ENCODE peak calls at places on chromosomes 6 and 20, in five cellular contexts. G, H, M, C and A are unnamed samples.

GRCh38 chr6:34246563-34247391 is 2.0 kb downstream of the SMIM29 start:
- DNase-seq in M (no peak), C (peak), G (peak), H (no peak), A (peak)

GRCh38 chr20:61965606-61966491 is 99.8 kb downstream of the TAF4 start:
- DNase-seq in M (no peak), H (no peak), G (peak), C (peak), A (peak)

GRCh38 chr20:15547109-15547508 is 1026.1 kb downstream of the KIF16B start:
- DNase-seq in C (no peak), M (no peak), G (no peak), H (no peak), A (no peak)

GRCh38 chr6:45535933-45536332 is 158.2 kb upstream of the SUPT3H start:
- DNase-seq in G (no peak), H (no peak), C (no peak), M (no peak), A (no peak)

GRCh38 chr6:161001421-161001820 is 9.9 kb downstream of the MAP3K4 start:
- DNase-seq in H (no peak), C (peak), M (no peak), G (no peak), A (no peak)

GRCh38 chr6:106315765-106316375 is 9.7 kb downstream of the ATG5 start:
- DNase-seq in M (no peak), G (peak), H (no peak), C (no peak), A (no peak)

GRCh38 chr6:36765943-36766648 is 68.5 kb downstream of the RAB44 start:
- DNase-seq in C (peak), G (peak), H (no peak), M (peak), A (peak)

GRCh38 chr20:44157061-44157460 is 29.9 kb downstream of the JPH2 start:
- DNase-seq in H (no peak), G (no peak), C (no peak), M (no peak), A (no peak)

GRCh38 chr6:134787261-134787871 is 162.5 kb downstream of the ALDH8A1 start:
- DNase-seq in M (no peak), H (no peak), C (no peak), G (no peak), A (no peak)

GRCh38 chr6:84411060-84411629 is 183.7 kb upstream of the CEP162 start:
- DNase-seq in M (no peak), C (no peak), H (no peak), G (no peak), A (no peak)

GRCh38 chr20:61623451-61623850 is 371.4 kb downstream of the CDH4 start:
- DNase-seq in M (no peak), H (no peak), C (no peak), G (no peak), A (no peak)

GRCh38 chr6:164817662-164818061 is 491.7 kb downstream of the C6orf118 start:
- DNase-seq in M (no peak), H (no peak), G (no peak), C (no peak), A (no peak)

GRCh38 chr20:62952373-62953166 is at the start of gene SLC17A9:
- DNase-seq in G (no peak), M (no peak), C (peak), H (peak), A (peak)

GRCh38 chr6:115997990-115998585 is 62.6 kb downstream of the FRK start:
- DNase-seq in G (no peak), C (peak), M (no peak), H (no peak), A (no peak)

GRCh38 chr6:37190159-37190535 is 20.2 kb downstream of the PIM1 start:
- DNase-seq in M (no peak), G (no peak), H (no peak), C (no peak), A (no peak)

GRCh38 chr20:46228671-46229070 is 79.6 kb downstream of the CDH22 start:
- DNase-seq in H (no peak), C (no peak), M (no peak), G (no peak), A (no peak)

GRCh38 chr6:1278057-1278720 is 33.7 kb upstream of the FOXQ1 start:
- DNase-seq in M (no peak), G (no peak), C (peak), H (no peak), A (no peak)

GRCh38 chr6:109081516-109081915 is 13.1 kb downstream of the SESN1 start:
- DNase-seq in G (no peak), H (no peak), M (no peak), C (no peak), A (no peak)

GRCh38 chr6:166780284-166780683 is 153.2 kb upstream of the RPS6KA2 start:
- DNase-seq in H (no peak), G (no peak), M (no peak), C (no peak), A (no peak)

GRCh38 chr6:44932651-44933091 is 395.5 kb upstream of the RUNX2 start:
- DNase-seq in G (no peak), C (no peak), M (no peak), H (no peak), A (no peak)

GRCh38 chr6:52155791-52156576 is 30.2 kb upstream of the IL17A start:
- DNase-seq in M (peak), G (no peak), H (peak), C (no peak), A (no peak)

GRCh38 chr6:106519460-106520394 is 109.6 kb downstream of the RTN4IP1 start:
- DNase-seq in H (peak), G (peak), M (no peak), C (no peak), A (no peak)

GRCh38 chr20:53883098-53883762 is 187.2 kb downstream of the BCAS1 start:
- DNase-seq in G (no peak), C (no peak), H (no peak), M (no peak), A (no peak)

GRCh38 chr20:32906871-32907495 is 48.3 kb downstream of the EFCAB8 start:
- DNase-seq in M (no peak), H (no peak), C (no peak), G (no peak), A (no peak)

GRCh38 chr6:30361661-30362060 is 16.7 kb downstream of the RPP21 start:
- DNase-seq in M (no peak), C (no peak), G (no peak), H (no peak), A (no peak)

GRCh38 chr6:136945626-136946235 is 23.6 kb downstream of the SLC35D3 start:
- DNase-seq in M (no peak), G (no peak), H (no peak), C (no peak), A (no peak)
- TF ChIP-seq ATF2 in M (no peak), G (no peak), H (no peak), C (no peak), A (no peak)

DNA sequence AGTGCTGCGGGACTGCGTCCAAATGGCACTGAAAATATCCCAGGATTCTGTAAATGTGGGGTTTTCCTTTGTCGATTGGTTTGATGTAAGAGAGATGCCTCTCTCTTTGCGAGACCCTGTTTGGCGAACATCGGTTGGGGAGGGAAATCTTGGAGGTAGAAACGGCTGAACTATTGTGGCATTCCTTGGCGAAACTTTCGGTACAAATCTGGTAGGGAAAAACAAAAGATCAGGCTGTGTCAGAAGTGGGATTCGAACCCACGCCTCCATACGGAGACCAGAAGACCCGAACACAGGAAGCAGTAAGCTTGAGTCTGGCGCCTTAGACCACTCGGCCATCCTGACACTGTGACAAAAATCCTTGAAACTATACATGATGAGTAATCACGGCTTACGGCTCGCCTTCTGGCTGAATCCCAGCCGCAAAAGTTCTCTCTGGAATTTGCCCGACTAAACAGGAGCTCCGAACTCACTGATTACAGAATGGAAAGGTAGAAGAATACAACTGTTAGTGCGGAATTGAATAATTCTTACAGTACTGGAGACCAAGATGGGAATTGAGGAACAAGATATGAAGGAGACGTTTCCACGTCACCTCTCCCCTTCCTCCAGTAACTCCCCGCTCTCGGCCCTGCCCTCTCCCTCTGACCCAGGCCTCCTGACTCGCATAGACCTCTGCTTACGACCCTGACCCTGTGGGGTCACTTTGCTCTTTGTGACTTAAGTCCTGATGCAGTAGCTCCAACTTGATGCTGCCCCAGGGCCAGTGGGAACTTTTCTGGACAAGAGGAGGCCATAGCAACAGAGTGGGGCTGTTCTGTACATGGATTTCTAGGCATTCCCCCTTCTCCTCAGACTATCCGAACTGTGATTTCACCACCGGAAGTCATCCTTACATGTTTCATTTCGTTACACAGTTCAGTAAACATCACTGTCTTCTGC is 132.8 kb upstream of the ZNF184 start:
- DNase-seq in H (no peak), C (peak), M (peak), G (peak), A (peak)
- TF ChIP-seq CTCF in H (no peak), C (peak), M (no peak), G (no peak), A (no peak)

GRCh38 chr6:157401734-157402338 is 20.8 kb downstream of the ZDHHC14 start:
- DNase-seq in H (no peak), M (no peak), C (no peak), G (no peak), A (no peak)
- TF ChIP-seq ATF2 in H (no peak), M (no peak), C (no peak), G (no peak), A (no peak)

GRCh38 chr6:69705954-69706353 is 90.9 kb downstream of the LMBRD1 start:
- DNase-seq in M (no peak), H (no peak), G (no peak), C (no peak), A (no peak)
- TF ChIP-seq CTCF in M (peak), H (no peak), G (no peak), C (peak), A (no peak)

GRCh38 chr6:11921017-11921438 is 91.1 kb upstream of the HIVEP1 start:
- DNase-seq in C (no peak), M (no peak), H (no peak), G (peak), A (no peak)
- TF ChIP-seq ATF2 in C (no peak), M (no peak), H (no peak), G (no peak), A (no peak)

GRCh38 chr20:60049601-60050000 is 91.4 kb downstream of the CDH26 start:
- DNase-seq in H (no peak), M (no peak), C (no peak), G (no peak), A (no peak)

GRCh38 chr20:60048634-60049578 is 90.7 kb downstream of the CDH26 start:
- DNase-seq in C (no peak), G (peak), M (no peak), H (no peak), A (no peak)

GRCh38 chr20:60053125-60053812 is 95.0 kb downstream of the CDH26 start:
- DNase-seq in H (no peak), G (no peak), M (no peak), C (peak), A (no peak)

GRCh38 chr20:60052322-60052721 is 94.1 kb downstream of the CDH26 start:
- DNase-seq in C (no peak), G (no peak), H (no peak), M (no peak), A (no peak)

DNA sequence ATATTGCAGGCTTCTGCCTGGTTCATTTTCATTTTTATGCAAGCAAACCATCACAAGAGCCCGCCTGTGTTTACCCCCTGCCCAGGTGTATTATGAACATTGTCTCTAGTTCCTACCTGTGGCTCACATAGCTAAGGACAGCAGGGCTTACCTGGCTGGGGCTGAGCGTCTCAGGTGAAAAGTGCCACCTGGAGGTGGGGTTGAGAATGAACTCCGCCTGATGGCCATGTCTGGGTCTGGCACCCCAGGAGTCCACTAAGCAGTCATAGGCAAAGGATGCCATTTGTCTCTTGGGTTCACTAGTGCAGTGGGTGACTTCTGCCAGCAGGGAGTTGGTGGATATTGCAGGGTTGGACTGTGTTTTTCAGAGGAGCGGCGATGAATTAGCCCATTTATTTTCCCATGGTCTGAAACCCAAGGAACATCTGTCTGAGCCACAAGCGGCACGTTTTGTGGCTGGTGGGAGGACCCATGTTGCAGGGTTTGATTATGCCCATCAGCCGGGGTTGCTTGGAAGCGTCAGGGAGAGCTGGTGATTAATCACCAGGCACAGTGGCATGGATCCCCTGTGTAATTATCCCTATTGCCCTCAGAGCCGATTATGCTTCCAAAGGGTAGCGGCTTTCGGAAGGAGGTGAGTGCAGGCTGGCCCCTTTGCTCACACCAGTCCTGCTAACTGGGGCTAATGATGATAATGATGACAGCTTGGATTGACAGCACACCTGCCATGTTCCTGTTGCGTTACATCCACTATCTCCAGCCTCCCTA is 92.2 kb downstream of the CDH26 start:
- DNase-seq in H (no peak), M (peak), C (peak), G (no peak), A (peak)
- TF ChIP-seq CTCF in H (no peak), M (peak), C (peak), G (peak), A (peak)

GRCh38 chr20:23350855-23351838 is 556 bp downstream of the NXT1 start:
- DNase-seq in H (no peak), G (no peak), M (no peak), C (peak), A (peak)
- TF ChIP-seq ATF2 in H (no peak), G (no peak), M (no peak), C (no peak), A (no peak)

GRCh38 chr6:5813625-5814027 is 193.1 kb downstream of the NRN1 start:
- DNase-seq in H (peak), M (no peak), G (no peak), C (no peak), A (no peak)

GRCh38 chr6:5814116-5814515 is 192.6 kb downstream of the NRN1 start:
- DNase-seq in M (no peak), H (no peak), G (no peak), C (no peak), A (no peak)

DNA sequence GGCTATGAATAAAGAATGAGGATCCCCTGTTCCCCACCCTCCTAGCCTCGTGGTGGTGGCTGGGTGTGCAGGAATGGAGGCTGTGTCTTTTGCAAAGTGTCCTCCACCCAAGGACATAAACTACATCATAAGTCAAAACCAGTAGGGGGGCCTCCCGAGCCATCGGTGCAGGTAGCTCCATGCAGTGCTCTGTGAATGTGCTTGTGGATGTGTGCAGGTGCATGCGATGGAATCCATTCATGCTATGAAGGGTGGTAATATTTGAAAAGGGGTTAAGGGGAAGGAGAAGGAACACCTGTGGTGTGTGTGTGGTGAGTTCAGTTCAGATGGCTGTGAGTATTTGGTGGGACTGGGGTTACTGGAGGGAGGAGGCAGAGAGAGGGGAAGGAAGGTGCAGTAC is 197.3 kb downstream of the NRN1 start:
- DNase-seq in H (no peak), C (no peak), G (no peak), M (no peak), A (no peak)
- TF ChIP-seq CTCF in H (no peak), C (no peak), G (no peak), M (no peak), A (no peak)

GRCh38 chr20:50691585-50692552 is 527 bp upstream of the RIPOR3 start:
- DNase-seq in M (no peak), H (no peak), G (peak), C (no peak), A (peak)
- TF ChIP-seq ATF2 in M (no peak), H (no peak), G (no peak), C (no peak), A (no peak)

GRCh38 chr6:28134015-28134414 is 7.7 kb upstream of the ZKSCAN8 start:
- DNase-seq in G (no peak), M (no peak), H (no peak), C (peak), A (no peak)
- TF ChIP-seq CTCF in G (peak), M (peak), H (peak), C (peak), A (no peak)